ENCODE peak calls at places on chromosomes 16 and 17, in five cellular contexts. L is gastrocnemius medialis, W is HAP-1, F is uterus, T is cardiac muscle cell. R is an unnamed sample. For H3K4me1, the result is how much of the 10 kb centered on the place peaks cover.

GRCh38 chr17:6701719-6702118 is 11.4 kb downstream of the SLC13A5 start:
- DNase-seq in T (peak), W (peak), L (no peak), F (no peak), R (peak)

GRCh38 chr16:75048546-75048945 is 49.7 kb downstream of the ZNRF1 start:
- DNase-seq in W (no peak), L (no peak), T (no peak), F (no peak), R (no peak)

GRCh38 chr17:44218344-44219125 is 940 bp downstream of the UBTF start:
- DNase-seq in L (peak), F (peak), W (peak), T (peak), R (no peak)

GRCh38 chr16:74999208-74999682 is 421 bp downstream of the ZNRF1 start:
- DNase-seq in T (no peak), F (no peak), L (no peak), W (no peak), R (no peak)

GRCh38 chr17:29867643-29868181 is 62.3 kb downstream of the SSH2 start:
- DNase-seq in W (no peak), L (no peak), T (peak), F (no peak), R (no peak)

GRCh38 chr16:57807968-57808528 is 5.8 kb upstream of the KIFC3 start:
- DNase-seq in F (peak), W (peak), L (peak), T (peak), R (no peak)

GRCh38 chr16:46973457-46974324 is at the start of gene DNAJA2:
- DNase-seq in F (peak), W (peak), T (peak), L (peak), R (peak)

GRCh38 chr16:75070055-75070841 is 46.3 kb downstream of the LDHD start:
- DNase-seq in T (no peak), F (peak), W (no peak), L (peak), R (no peak)

GRCh38 chr16:2895813-2896212 is 12.8 kb downstream of the FLYWCH2 start:
- DNase-seq in T (no peak), F (no peak), W (no peak), L (no peak), R (no peak)

GRCh38 chr17:46212634-46213435 is 19.6 kb upstream of the KANSL1 start:
- DNase-seq in T (peak), F (peak), L (peak), W (peak), R (no peak)

GRCh38 chr17:40063915-40064531 is 1.3 kb downstream of the THRA start:
- DNase-seq in F (no peak), L (peak), T (no peak), W (no peak), R (no peak)

GRCh38 chr16:53219795-53220194 is 165.0 kb downstream of the CHD9 start:
- DNase-seq in W (no peak), L (no peak), T (no peak), F (no peak), R (no peak)

GRCh38 chr17:3512512-3513171 is 36.8 kb downstream of the ASPA start:
- DNase-seq in W (peak), F (peak), L (peak), T (peak), R (no peak)

GRCh38 chr17:54405826-54406225 is 494.8 kb upstream of the TOM1L1 start:
- DNase-seq in T (no peak), W (no peak), F (no peak), L (no peak), R (no peak)

GRCh38 chr17:45672301-45672700 is 111.8 kb upstream of the CRHR1 start:
- DNase-seq in T (no peak), F (no peak), W (no peak), L (no peak), R (no peak)

GRCh38 chr17:45270828-45271418 is 9.0 kb upstream of the SPATA32 start:
- DNase-seq in T (peak), W (no peak), F (no peak), L (no peak), R (no peak)

GRCh38 chr16:1537138-1537577 is 3.7 kb downstream of the TMEM204 start:
- DNase-seq in T (no peak), F (no peak), W (no peak), L (no peak), R (no peak)

GRCh38 chr17:45338023-45338781 is 21.4 kb upstream of the MAP3K14 start:
- DNase-seq in L (peak), T (no peak), W (no peak), F (peak), R (no peak)

GRCh38 chr16:57540387-57540786 is 2.1 kb upstream of the ADGRG5 start:
- DNase-seq in L (no peak), F (peak), T (no peak), W (no peak), R (no peak)

GRCh38 chr17:38907930-38908675 is 17.3 kb upstream of the LASP1NB start:
- DNase-seq in W (no peak), L (no peak), F (no peak), T (no peak), R (no peak)

GRCh38 chr17:41322264-41322902 is 6.9 kb upstream of the KRTAP17-1 start:
- DNase-seq in L (no peak), F (no peak), W (peak), T (peak), R (no peak)

GRCh38 chr16:9151074-9151473 is 59.6 kb downstream of the HAPSTR1 start:
- DNase-seq in T (no peak), F (no peak), L (no peak), W (no peak), R (no peak)

GRCh38 chr17:48492401-48493298 is 38.2 kb downstream of the HOXB1 start:
- DNase-seq in W (peak), L (peak), T (peak), F (peak), R (no peak)

GRCh38 chr16:3822366-3823045 is 58.0 kb downstream of the CREBBP start:
- DNase-seq in T (no peak), W (no peak), L (no peak), F (peak), R (no peak)

GRCh38 chr16:10992112-10992511 is 47.7 kb downstream of the CLEC16A start:
- DNase-seq in T (no peak), L (no peak), F (no peak), W (no peak), R (no peak)

GRCh38 chr17:39800540-39800939 is 62.8 kb downstream of the GRB7 start:
- DNase-seq in L (no peak), W (no peak), F (no peak), T (no peak), R (no peak)

GRCh38 chr16:12902511-12903324 is 1.3 kb downstream of the SHISA9 start:
- DNase-seq in T (peak), L (no peak), F (no peak), W (no peak), R (no peak)

GRCh38 chr17:61669522-61669921 is 78.5 kb upstream of the NACA2 start:
- DNase-seq in W (no peak), T (no peak), L (no peak), F (no peak), R (no peak)

GRCh38 chr17:40363480-40363838 is 1.1 kb downstream of the GJD3 start:
- DNase-seq in T (peak), L (no peak), F (no peak), W (no peak), R (no peak)

GRCh38 chr16:370980-371728 is 816 bp upstream of the MRPL28 start:
- DNase-seq in F (no peak), T (no peak), W (no peak), L (no peak), R (no peak)

GRCh38 chr17:6374761-6375312 is 60.1 kb downstream of the AIPL1 start:
- DNase-seq in L (no peak), F (no peak), W (no peak), T (peak), R (no peak)

GRCh38 chr17:71632328-71632727 is 488.5 kb upstream of the SOX9 start:
- DNase-seq in L (no peak), W (no peak), T (no peak), F (no peak), R (no peak)

GRCh38 chr16:77946834-77947233 is 75.5 kb upstream of the CLEC3A start:
- DNase-seq in W (no peak), L (no peak), T (no peak), F (no peak), R (peak)

GRCh38 chr16:51084074-51084928 is 66.8 kb downstream of the SALL1 start:
- DNase-seq in W (no peak), L (no peak), T (no peak), F (no peak), R (peak)

GRCh38 chr17:65374966-65375365 is 186.5 kb downstream of the AXIN2 start:
- DNase-seq in F (no peak), W (no peak), T (no peak), L (no peak), R (no peak)

GRCh38 chr17:12736526-12736925 is 52.8 kb upstream of the ARHGAP44 start:
- DNase-seq in F (no peak), W (no peak), L (no peak), T (no peak), R (no peak)

GRCh38 chr16:87971933-87972332 is 20.7 kb downstream of the BANP start:
- DNase-seq in T (peak), F (no peak), W (no peak), L (no peak), R (no peak)

GRCh38 chr16:89026121-89026612 is 49.2 kb upstream of the CBFA2T3 start:
- DNase-seq in L (no peak), F (no peak), W (no peak), T (no peak), R (no peak)

GRCh38 chr17:28579526-28579925 is 2.8 kb upstream of the ALDOC start:
- DNase-seq in T (no peak), W (no peak), F (no peak), L (no peak), R (no peak)

GRCh38 chr16:75559002-75559401 is 3.0 kb upstream of the TMEM231 start:
- DNase-seq in W (no peak), T (peak), F (no peak), L (no peak), R (no peak)

GRCh38 chr17:82528484-82529265 is 9.1 kb downstream of the FOXK2 start:
- DNase-seq in L (peak), F (no peak), T (no peak), W (no peak), R (no peak)
- H3K4me1 ChIP-seq in L (half or more), F (under half), T (under half), W (under half), R (under half)

GRCh38 chr16:28180660-28181556 is 30.9 kb downstream of the XPO6 start:
- DNase-seq in F (no peak), T (no peak), W (no peak), L (no peak), R (no peak)

GRCh38 chr16:28181557-28181914 is 30.2 kb downstream of the XPO6 start:
- DNase-seq in W (no peak), L (peak), T (no peak), F (peak), R (peak)

GRCh38 chr16:28183930-28184329 is 27.8 kb downstream of the XPO6 start:
- DNase-seq in T (no peak), L (no peak), W (no peak), F (no peak), R (no peak)

GRCh38 chr16:28183441-28183840 is 28.3 kb downstream of the XPO6 start:
- DNase-seq in F (no peak), W (no peak), L (no peak), T (no peak), R (no peak)

DNA sequence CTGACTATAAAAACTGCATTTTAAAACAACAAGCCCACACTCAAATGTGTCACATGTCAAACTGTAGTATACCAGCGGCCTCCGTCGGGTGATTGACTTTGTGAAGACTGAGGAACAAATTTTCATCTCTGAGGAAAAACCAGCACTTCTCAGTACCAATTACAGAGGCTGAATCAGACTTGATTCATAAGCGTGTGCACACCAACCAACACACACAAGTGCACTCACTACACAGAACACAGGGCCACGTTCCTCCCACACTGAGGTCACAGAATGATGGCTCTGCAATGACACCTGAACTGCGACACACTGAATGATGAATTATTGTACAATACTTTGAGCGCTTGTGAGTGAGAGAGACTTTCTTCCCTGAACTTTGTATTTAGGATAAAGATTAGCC is 29.6 kb downstream of the XPO6 start:
- DNase-seq in W (no peak), T (no peak), L (no peak), F (no peak), R (no peak)
- H3K4me1 ChIP-seq in W (under half), T (under half), L (under half), F (under half), R (under half)

DNA sequence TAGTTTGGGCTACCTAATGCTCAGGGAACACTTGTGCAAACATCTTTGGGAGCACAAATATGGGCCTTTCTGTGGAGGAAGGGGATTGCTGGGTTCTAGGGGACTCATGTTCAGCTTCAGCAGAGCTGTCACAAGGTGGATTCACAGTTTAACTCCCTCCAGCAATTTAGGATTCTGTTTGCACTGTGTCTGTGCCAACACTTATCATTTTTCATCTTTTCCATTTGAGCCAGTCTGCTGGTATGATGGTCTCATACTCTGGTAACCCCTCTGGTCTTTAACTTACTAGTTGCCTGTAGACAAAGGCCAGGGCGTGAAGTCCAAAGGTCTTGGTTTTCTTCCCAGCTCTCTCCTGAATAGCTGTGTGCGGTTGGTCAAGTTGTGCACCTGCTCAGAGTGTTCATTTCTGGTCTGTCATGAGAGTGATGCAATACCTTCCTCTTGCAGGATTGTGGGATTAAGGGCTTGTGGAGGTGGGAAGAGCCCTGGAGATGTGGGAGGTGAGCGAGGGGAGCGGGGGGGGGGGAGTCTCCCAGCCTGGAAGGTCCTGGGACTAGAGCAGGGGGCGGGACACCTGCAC is 152.6 kb downstream of the CMIP start:
- DNase-seq in L (no peak), F (no peak), T (no peak), W (no peak), R (no peak)
- H3K4me1 ChIP-seq in L (under half), F (under half), T (under half), W (under half), R (under half)

GRCh38 chr17:68499587-68499986 is 12.6 kb upstream of the PRKAR1A start:
- DNase-seq in T (no peak), W (no peak), F (no peak), L (no peak), R (no peak)

GRCh38 chr17:68498479-68499326 is 13.5 kb upstream of the PRKAR1A start:
- DNase-seq in F (peak), W (no peak), L (no peak), T (no peak), R (no peak)

GRCh38 chr17:68495081-68495480 is 17.1 kb upstream of the PRKAR1A start:
- DNase-seq in T (no peak), F (no peak), L (no peak), W (no peak), R (no peak)

GRCh38 chr17:68497885-68498319 is 14.3 kb upstream of the PRKAR1A start:
- DNase-seq in L (no peak), W (no peak), T (no peak), F (no peak), R (no peak)

GRCh38 chr17:68501074-68501473 is 11.2 kb upstream of the PRKAR1A start:
- DNase-seq in F (no peak), L (no peak), W (no peak), T (no peak), R (no peak)
- H3K4me1 ChIP-seq in F (under half), L (under half), W (under half), T (under half), R (under half)

GRCh38 chr17:50115744-50116143 is 14.2 kb downstream of the SAMD14 start:
- DNase-seq in F (no peak), T (no peak), W (no peak), L (no peak), R (no peak)
- H3K4me1 ChIP-seq in F (under half), T (under half), W (under half), L (under half), R (under half)

GRCh38 chr17:63928966-63929695 is 3.0 kb downstream of the CD79B start:
- DNase-seq in L (no peak), F (no peak), W (no peak), T (no peak), R (no peak)

GRCh38 chr17:63929860-63930766 is 2.0 kb downstream of the CD79B start:
- DNase-seq in L (no peak), W (no peak), T (no peak), F (peak), R (no peak)

GRCh38 chr17:63932008-63932561 is at the start of gene CD79B:
- DNase-seq in W (no peak), F (no peak), L (no peak), T (no peak), R (no peak)

GRCh38 chr17:63932721-63933120 is 590 bp upstream of the CD79B start:
- DNase-seq in T (no peak), F (no peak), W (no peak), L (no peak), R (no peak)

GRCh38 chr17:63930951-63931575 is 1.1 kb downstream of the CD79B start:
- DNase-seq in L (no peak), F (peak), W (no peak), T (no peak), R (no peak)
- H3K4me1 ChIP-seq in L (under half), F (under half), W (under half), T (under half), R (under half)

DNA sequence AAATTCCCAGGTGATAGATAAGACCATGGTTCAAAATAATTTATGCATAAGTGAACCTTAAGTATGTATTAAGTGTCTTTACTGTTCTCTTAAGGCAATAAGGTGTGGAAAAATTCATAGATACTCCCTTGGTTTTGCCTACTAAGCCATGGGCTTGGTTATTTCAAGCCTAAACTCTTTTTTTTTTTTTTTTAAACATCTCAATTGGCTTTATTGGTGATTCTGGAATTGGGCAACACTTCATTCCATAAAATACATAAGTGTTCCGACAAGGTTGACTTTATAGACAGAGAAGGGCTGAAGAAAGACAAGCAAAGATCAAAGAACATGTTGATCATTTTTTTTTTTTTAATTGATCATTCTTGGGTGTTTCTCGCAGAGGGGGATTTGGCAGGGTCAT is 73.5 kb downstream of the ESRP2 start:
- DNase-seq in L (no peak), W (no peak), F (no peak), T (no peak), R (no peak)
- H3K4me1 ChIP-seq in L (under half), W (under half), F (under half), T (under half), R (under half)

DNA sequence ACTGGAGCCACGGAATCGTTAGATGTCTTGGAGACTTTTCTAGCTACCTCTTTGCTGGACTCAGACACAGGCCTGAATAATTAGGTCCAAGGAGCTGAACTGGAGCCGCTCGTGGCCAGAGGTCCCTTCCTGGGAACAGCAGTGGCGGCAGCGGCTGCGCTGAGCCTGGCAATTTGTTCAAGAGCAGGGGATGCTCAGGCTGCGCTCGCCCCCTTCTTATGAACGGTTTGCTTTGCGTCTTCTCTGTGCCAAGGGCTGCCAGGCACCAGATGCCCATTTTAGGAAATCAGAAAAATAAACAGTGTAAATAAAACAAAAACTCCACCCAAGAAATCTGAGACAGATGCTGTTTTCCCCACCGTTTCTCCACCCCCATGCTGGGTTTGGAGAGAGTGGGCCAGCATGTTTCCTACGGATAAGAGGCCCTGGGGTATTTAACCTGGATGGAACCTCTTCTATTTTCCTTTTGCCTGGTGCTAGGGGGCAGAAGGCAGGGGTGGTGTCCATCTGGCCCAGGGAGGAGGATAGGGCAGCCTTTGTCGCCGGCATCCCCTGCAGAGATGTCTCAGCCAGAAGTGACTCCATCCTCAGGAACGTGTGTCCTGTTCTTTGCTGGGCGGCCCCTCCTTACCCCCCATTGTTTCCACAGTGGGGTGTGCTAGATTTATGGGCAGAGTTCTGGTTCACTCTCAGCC is 163.4 kb downstream of the SEC14L1 start:
- DNase-seq in W (no peak), T (no peak), F (no peak), L (no peak), R (no peak)
- H3K4me1 ChIP-seq in W (under half), T (under half), F (under half), L (under half), R (under half)

DNA sequence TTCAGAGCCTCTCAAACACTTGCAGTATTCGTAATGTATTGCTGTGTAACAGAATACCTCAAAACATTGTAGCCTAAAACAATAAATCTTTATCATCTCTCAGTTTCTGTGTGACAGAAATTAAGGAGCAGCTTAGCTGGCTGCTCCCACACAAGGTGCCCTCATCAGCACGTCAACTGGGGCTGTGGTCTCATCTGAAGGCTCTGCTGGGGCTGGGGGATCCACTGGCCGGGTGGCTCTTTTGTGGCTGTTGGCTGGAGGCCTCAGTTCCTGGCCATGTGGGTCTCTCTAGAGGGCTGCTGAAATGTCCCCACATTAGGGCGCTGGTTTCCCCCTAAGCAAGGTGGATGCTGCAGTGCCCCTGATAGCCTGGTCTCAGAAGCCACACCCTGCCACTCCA is 113.4 kb upstream of the CIBAR2 start:
- DNase-seq in L (no peak), T (no peak), W (no peak), F (no peak), R (no peak)
- H3K4me1 ChIP-seq in L (under half), T (under half), W (under half), F (under half), R (under half)

R was measured in NT2/D1.